ENCODE peak calls at places on chromosomes 12 and 14, in six cellular contexts. E, K, Z, H, Y and W are unnamed samples.

GRCh38 chr14:71588028-71588427 is 344.2 kb upstream of the RGS6 start:
- DNase-seq in E (peak; percentile 94), Z (peak; percentile 89), H (no peak), Y (no peak), K (no peak), W (no peak)

GRCh38 chr12:27257104-27257848 is 13.2 kb downstream of the STK38L start:
- DNase-seq in E (peak; percentile 67), K (no peak), Y (no peak), Z (peak; percentile 24), H (no peak), W (no peak)

GRCh38 chr14:23185046-23185445 is 1.6 kb upstream of the SLC7A8 start:
- DNase-seq in H (no peak), K (no peak), E (no peak), Y (no peak), Z (peak; percentile 13), W (no peak)

GRCh38 chr14:61472025-61472672 is 150.8 kb downstream of the PRKCH start:
- DNase-seq in K (no peak), Z (peak; percentile 99), H (no peak), Y (no peak), E (peak; percentile 99), W (peak; percentile 94)

GRCh38 chr14:95233702-95234241 is 76.4 kb upstream of the DICER1 start:
- DNase-seq in H (no peak), Y (no peak), Z (no peak), K (no peak), E (no peak), W (no peak)

GRCh38 chr12:41919526-41920305 is 225.0 kb downstream of the GXYLT1 start:
- DNase-seq in E (no peak), K (no peak), Y (no peak), H (no peak), Z (no peak), W (no peak)

GRCh38 chr12:71393625-71394024 is 46.0 kb upstream of the LGR5 start:
- DNase-seq in Y (no peak), K (no peak), E (no peak), H (no peak), Z (no peak), W (no peak)

GRCh38 chr14:94393474-94393873 is 5.1 kb upstream of the SERPINA1 start:
- DNase-seq in K (no peak), Z (no peak), E (no peak), H (no peak), Y (no peak), W (no peak)

GRCh38 chr14:22623047-22623446 is 21.1 kb downstream of the OR6J1 start:
- DNase-seq in Z (no peak), E (no peak), H (no peak), K (no peak), Y (no peak), W (no peak)

GRCh38 chr14:23379331-23380196 is 2.7 kb downstream of the CMTM5 start:
- DNase-seq in Z (peak; percentile 17), K (peak; percentile 54), H (peak; percentile 88), E (peak; percentile 10), Y (peak; percentile 40), W (peak; percentile 70)

GRCh38 chr14:67240168-67240932 is 885 bp upstream of the PALS1 start:
- DNase-seq in H (peak; percentile 74), K (peak; percentile 44), E (no peak), Y (no peak), Z (peak; percentile 11), W (peak; percentile 45)

DNA sequence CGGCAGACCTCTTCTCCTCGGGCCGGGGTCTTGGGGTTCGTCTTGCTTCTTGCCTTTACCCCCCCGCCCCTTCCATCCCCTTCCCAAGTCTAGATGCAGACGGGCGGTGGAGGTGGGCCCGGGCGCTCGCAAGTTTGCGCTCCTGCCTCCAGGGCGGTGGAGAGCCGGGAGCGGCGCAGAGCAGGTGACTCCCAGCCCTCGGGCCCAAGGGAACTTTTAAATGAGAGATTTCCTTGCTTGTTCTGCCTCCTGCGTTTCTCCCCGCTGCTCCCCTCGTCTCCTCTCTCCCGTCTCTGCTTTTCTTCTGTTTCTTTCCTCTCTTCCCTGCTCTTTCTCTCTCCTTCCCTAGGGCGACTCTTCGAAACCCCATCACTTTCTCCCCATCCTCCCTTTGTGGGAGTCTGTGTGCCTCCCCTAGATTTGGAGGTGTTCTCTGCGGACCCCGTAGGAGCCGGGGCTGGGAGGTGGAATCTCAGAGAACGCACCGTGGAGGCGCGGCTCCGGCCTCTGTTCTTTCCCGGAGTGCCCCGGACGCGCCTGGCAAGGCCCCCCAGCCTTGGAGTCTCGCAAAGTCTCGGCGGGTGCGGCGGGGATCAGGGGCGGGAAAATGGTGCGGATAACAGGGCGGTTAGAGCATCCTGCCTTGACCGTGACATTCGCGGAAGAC is 114.7 kb upstream of the MYL2 start:
- DNase-seq in Z (no peak), Y (no peak), K (no peak), E (no peak), H (no peak), W (peak; percentile 32)
- H3K36me3 ChIP-seq in Z (no peaks in the 10 kb centered on the region), Y (no peaks in the 10 kb centered on the region), K (no peaks in the 10 kb centered on the region), E (no peaks in the 10 kb centered on the region), H (no peaks in the 10 kb centered on the region), W (no peaks in the 10 kb centered on the region)

GRCh38 chr12:124379379-124379937 is 84.6 kb downstream of the RFLNA start:
- DNase-seq in E (no peak), K (no peak), Z (no peak), H (no peak), Y (no peak), W (no peak)
- H3K36me3 ChIP-seq in E (peaks cover 34% of the 10 kb centered on the region), K (no peaks in the 10 kb centered on the region), Z (peaks cover 76% of the 10 kb centered on the region), H (peaks cover 75% of the 10 kb centered on the region), Y (peaks cover 7% of the 10 kb centered on the region), W (peaks cover 85% of the 10 kb centered on the region)

GRCh38 chr14:73725116-73726024 is 11.2 kb upstream of the PNMA1 start:
- DNase-seq in E (peak; percentile 81), Z (peak; percentile 59), H (no peak), K (no peak), Y (no peak), W (peak; percentile 38)
- H3K36me3 ChIP-seq in E (peaks cover 40% of the 10 kb centered on the region), Z (peaks cover 66% of the 10 kb centered on the region), H (peaks cover 87% of the 10 kb centered on the region), K (no peaks in the 10 kb centered on the region), Y (peaks cover 54% of the 10 kb centered on the region), W (peaks cover 93% of the 10 kb centered on the region)

GRCh38 chr14:44945264-44945663 is 16.5 kb downstream of the KLHL28 start:
- DNase-seq in H (no peak), Y (no peak), Z (peak; percentile 88), K (no peak), E (peak; percentile 97), W (no peak)

GRCh38 chr14:44942436-44942835 is 19.3 kb downstream of the KLHL28 start:
- DNase-seq in E (no peak), Z (no peak), H (no peak), Y (no peak), K (no peak), W (no peak)

GRCh38 chr14:44940944-44941343 is 20.8 kb downstream of the KLHL28 start:
- DNase-seq in K (no peak), Y (no peak), E (no peak), Z (no peak), H (no peak), W (no peak)

GRCh38 chr14:44944107-44944506 is 17.6 kb downstream of the KLHL28 start:
- DNase-seq in K (no peak), Y (no peak), Z (no peak), H (no peak), E (no peak), W (no peak)

DNA sequence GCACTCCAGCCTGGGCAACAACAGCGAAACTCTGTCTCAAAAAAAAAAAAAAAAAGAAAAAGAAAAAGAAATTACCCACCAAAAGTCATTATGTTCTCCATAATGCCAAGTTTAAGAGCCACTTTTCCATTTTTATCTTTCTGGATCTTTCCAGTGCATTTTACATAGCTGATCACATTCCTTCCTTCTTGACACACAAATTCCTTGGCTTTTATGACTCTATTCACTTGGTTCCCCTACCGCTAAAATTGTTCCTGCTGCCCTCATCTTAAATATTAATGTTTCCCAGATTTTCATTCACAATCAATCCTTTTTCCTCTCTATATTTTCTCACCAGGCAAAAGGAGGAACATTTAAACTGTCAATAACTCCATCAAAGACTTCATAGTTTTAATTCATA is 20.2 kb downstream of the KLHL28 start:
- DNase-seq in Y (no peak), E (peak; percentile 48), H (no peak), Z (no peak), K (no peak), W (no peak)
- H3K36me3 ChIP-seq in Y (peaks cover 4% of the 10 kb centered on the region), E (peaks cover 1% of the 10 kb centered on the region), H (peaks cover 78% of the 10 kb centered on the region), Z (peaks cover 18% of the 10 kb centered on the region), K (no peaks in the 10 kb centered on the region), W (peaks cover 13% of the 10 kb centered on the region)

GRCh38 chr12:68240975-68241374 is 12.4 kb downstream of the IL22 start:
- DNase-seq in E (peak; percentile 33), Z (peak; percentile 57), K (no peak), Y (no peak), H (no peak), W (no peak)

GRCh38 chr12:68240079-68240478 is 13.3 kb downstream of the IL22 start:
- DNase-seq in Y (no peak), K (peak; percentile 41), H (no peak), E (peak; percentile 89), Z (peak; percentile 82), W (no peak)

GRCh38 chr12:68239309-68239708 is 13.7 kb upstream of the IL26 start:
- DNase-seq in E (no peak), H (no peak), Z (no peak), K (no peak), Y (no peak), W (no peak)

GRCh38 chr12:68245071-68246021 is 8.1 kb downstream of the IL22 start:
- DNase-seq in H (no peak), Z (peak; percentile 24), E (peak; percentile 62), Y (no peak), K (peak; percentile 37), W (no peak)

DNA sequence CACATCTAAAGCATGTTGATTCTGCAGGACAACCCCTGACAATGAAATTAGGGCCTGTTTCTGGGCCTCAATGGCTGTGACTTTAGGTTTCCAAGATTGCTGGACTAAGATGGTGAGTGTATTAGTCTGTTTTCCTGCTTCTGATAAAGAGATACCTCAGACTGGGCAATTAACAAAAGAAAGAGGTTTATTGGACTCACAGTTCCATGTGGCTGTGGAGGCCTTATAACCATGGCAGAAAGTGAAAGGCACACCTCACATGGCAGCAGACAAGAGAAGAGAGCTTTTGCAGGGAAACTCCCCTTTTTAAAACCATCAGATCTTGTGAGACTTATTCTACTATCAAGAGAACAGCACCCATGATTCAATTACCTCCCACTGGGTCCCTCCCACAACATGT is 10.6 kb downstream of the IL22 start:
- DNase-seq in E (no peak), H (no peak), Z (no peak), Y (no peak), K (no peak), W (no peak)
- H3K36me3 ChIP-seq in E (no peaks in the 10 kb centered on the region), H (no peaks in the 10 kb centered on the region), Z (no peaks in the 10 kb centered on the region), Y (no peaks in the 10 kb centered on the region), K (no peaks in the 10 kb centered on the region), W (no peaks in the 10 kb centered on the region)